ENCODE peak calls at places on chromosomes 2 and 18, in ten cellular contexts. One of them, this sample, is unnamed.

GRCh38 chr2:237798236-237799059 is at the start of gene RBM44:
- DNase-seq in cardiac fibroblast: no peak
- DNase-seq in AG10803: no peak
- DNase-seq in MM.1S: no peak
- DNase-seq in GM23338: peak
- DNase-seq in pancreas: no peak
- DNase-seq in epithelial cell of esophagus: no peak
- DNase-seq in K562: no peak
- DNase-seq in left ventricle myocardium inferior: no peak
- DNase-seq in tibial artery: no peak
- DNase-seq in this sample: no peak

GRCh38 chr2:231326404-231326803 is 69.1 kb upstream of the B3GNT7 start:
- DNase-seq in cardiac fibroblast: no peak
- DNase-seq in AG10803: no peak
- DNase-seq in MM.1S: no peak
- DNase-seq in GM23338: no peak
- DNase-seq in pancreas: no peak
- DNase-seq in epithelial cell of esophagus: no peak
- DNase-seq in K562: no peak
- DNase-seq in left ventricle myocardium inferior: no peak
- DNase-seq in tibial artery: no peak
- DNase-seq in this sample: no peak

GRCh38 chr2:69159988-69160387 is 147.0 kb downstream of the ANTXR1 start:
- DNase-seq in cardiac fibroblast: no peak
- DNase-seq in AG10803: no peak
- DNase-seq in MM.1S: no peak
- DNase-seq in GM23338: peak
- DNase-seq in pancreas: no peak
- DNase-seq in epithelial cell of esophagus: peak
- DNase-seq in K562: no peak
- DNase-seq in left ventricle myocardium inferior: no peak
- DNase-seq in tibial artery: no peak
- DNase-seq in this sample: peak

GRCh38 chr2:64651590-64651989 is 2.1 kb downstream of the SERTAD2 start:
- DNase-seq in cardiac fibroblast: no peak
- DNase-seq in AG10803: no peak
- DNase-seq in MM.1S: no peak
- DNase-seq in GM23338: no peak
- DNase-seq in pancreas: no peak
- DNase-seq in epithelial cell of esophagus: no peak
- DNase-seq in K562: no peak
- DNase-seq in left ventricle myocardium inferior: no peak
- DNase-seq in tibial artery: no peak
- DNase-seq in this sample: no peak

GRCh38 chr2:232957607-232958211 is 55.3 kb downstream of the NGEF start:
- DNase-seq in cardiac fibroblast: no peak
- DNase-seq in AG10803: no peak
- DNase-seq in MM.1S: peak
- DNase-seq in GM23338: no peak
- DNase-seq in pancreas: no peak
- DNase-seq in epithelial cell of esophagus: peak
- DNase-seq in K562: no peak
- DNase-seq in left ventricle myocardium inferior: no peak
- DNase-seq in tibial artery: no peak
- DNase-seq in this sample: peak

GRCh38 chr18:78542204-78542603 is 437.4 kb upstream of the SALL3 start:
- DNase-seq in cardiac fibroblast: peak
- DNase-seq in AG10803: no peak
- DNase-seq in MM.1S: no peak
- DNase-seq in GM23338: no peak
- DNase-seq in pancreas: peak
- DNase-seq in epithelial cell of esophagus: peak
- DNase-seq in K562: no peak
- DNase-seq in left ventricle myocardium inferior: peak
- DNase-seq in tibial artery: peak
- DNase-seq in this sample: peak

GRCh38 chr2:43605851-43606250 is 10.0 kb upstream of the THADA start:
- DNase-seq in cardiac fibroblast: no peak
- DNase-seq in AG10803: no peak
- DNase-seq in MM.1S: no peak
- DNase-seq in GM23338: peak
- DNase-seq in pancreas: no peak
- DNase-seq in epithelial cell of esophagus: no peak
- DNase-seq in K562: no peak
- DNase-seq in left ventricle myocardium inferior: no peak
- DNase-seq in tibial artery: no peak
- DNase-seq in this sample: no peak

GRCh38 chr18:74745658-74746403 is 148.2 kb downstream of the ZNF407 start:
- DNase-seq in cardiac fibroblast: peak
- DNase-seq in AG10803: peak
- DNase-seq in MM.1S: no peak
- DNase-seq in GM23338: no peak
- DNase-seq in pancreas: no peak
- DNase-seq in epithelial cell of esophagus: peak
- DNase-seq in K562: peak
- DNase-seq in left ventricle myocardium inferior: no peak
- DNase-seq in tibial artery: no peak
- DNase-seq in this sample: peak

GRCh38 chr2:147051248-147051647 is 793.6 kb upstream of the ACVR2A start:
- DNase-seq in cardiac fibroblast: peak
- DNase-seq in AG10803: peak
- DNase-seq in MM.1S: no peak
- DNase-seq in GM23338: no peak
- DNase-seq in pancreas: no peak
- DNase-seq in epithelial cell of esophagus: peak
- DNase-seq in K562: no peak
- DNase-seq in left ventricle myocardium inferior: no peak
- DNase-seq in tibial artery: no peak
- DNase-seq in this sample: peak

GRCh38 chr18:70659026-70659726 is 370.3 kb downstream of the SOCS6 start:
- DNase-seq in cardiac fibroblast: peak
- DNase-seq in AG10803: no peak
- DNase-seq in MM.1S: no peak
- DNase-seq in GM23338: no peak
- DNase-seq in pancreas: no peak
- DNase-seq in epithelial cell of esophagus: peak
- DNase-seq in K562: no peak
- DNase-seq in left ventricle myocardium inferior: no peak
- DNase-seq in tibial artery: no peak
- DNase-seq in this sample: no peak

GRCh38 chr18:77551055-77551454 is 301.4 kb downstream of the GALR1 start:
- DNase-seq in cardiac fibroblast: no peak
- DNase-seq in AG10803: no peak
- DNase-seq in MM.1S: no peak
- DNase-seq in GM23338: no peak
- DNase-seq in pancreas: no peak
- DNase-seq in epithelial cell of esophagus: no peak
- DNase-seq in K562: no peak
- DNase-seq in left ventricle myocardium inferior: no peak
- DNase-seq in tibial artery: no peak
- DNase-seq in this sample: no peak

GRCh38 chr2:25927357-25927756 is 49.1 kb upstream of the ASXL2 start:
- DNase-seq in cardiac fibroblast: no peak
- DNase-seq in AG10803: no peak
- DNase-seq in MM.1S: no peak
- DNase-seq in GM23338: no peak
- DNase-seq in pancreas: no peak
- DNase-seq in epithelial cell of esophagus: no peak
- DNase-seq in K562: no peak
- DNase-seq in left ventricle myocardium inferior: no peak
- DNase-seq in tibial artery: no peak
- DNase-seq in this sample: no peak

GRCh38 chr2:172342056-172342455 is 85.3 kb upstream of the ITGA6 start:
- DNase-seq in cardiac fibroblast: no peak
- DNase-seq in AG10803: no peak
- DNase-seq in MM.1S: no peak
- DNase-seq in GM23338: no peak
- DNase-seq in pancreas: no peak
- DNase-seq in epithelial cell of esophagus: no peak
- DNase-seq in K562: no peak
- DNase-seq in left ventricle myocardium inferior: peak
- DNase-seq in tibial artery: no peak
- DNase-seq in this sample: no peak

GRCh38 chr18:72674710-72675109 is 130.6 kb upstream of the CBLN2 start:
- DNase-seq in cardiac fibroblast: no peak
- DNase-seq in AG10803: no peak
- DNase-seq in MM.1S: no peak
- DNase-seq in GM23338: no peak
- DNase-seq in pancreas: no peak
- DNase-seq in epithelial cell of esophagus: no peak
- DNase-seq in K562: no peak
- DNase-seq in left ventricle myocardium inferior: no peak
- DNase-seq in tibial artery: no peak
- DNase-seq in this sample: no peak

GRCh38 chr2:85763831-85764230 is 10.0 kb downstream of the ATOH8 start:
- DNase-seq in cardiac fibroblast: no peak
- DNase-seq in AG10803: no peak
- DNase-seq in MM.1S: no peak
- DNase-seq in GM23338: no peak
- DNase-seq in pancreas: peak
- DNase-seq in epithelial cell of esophagus: no peak
- DNase-seq in K562: no peak
- DNase-seq in left ventricle myocardium inferior: no peak
- DNase-seq in tibial artery: no peak
- DNase-seq in this sample: no peak

DNA sequence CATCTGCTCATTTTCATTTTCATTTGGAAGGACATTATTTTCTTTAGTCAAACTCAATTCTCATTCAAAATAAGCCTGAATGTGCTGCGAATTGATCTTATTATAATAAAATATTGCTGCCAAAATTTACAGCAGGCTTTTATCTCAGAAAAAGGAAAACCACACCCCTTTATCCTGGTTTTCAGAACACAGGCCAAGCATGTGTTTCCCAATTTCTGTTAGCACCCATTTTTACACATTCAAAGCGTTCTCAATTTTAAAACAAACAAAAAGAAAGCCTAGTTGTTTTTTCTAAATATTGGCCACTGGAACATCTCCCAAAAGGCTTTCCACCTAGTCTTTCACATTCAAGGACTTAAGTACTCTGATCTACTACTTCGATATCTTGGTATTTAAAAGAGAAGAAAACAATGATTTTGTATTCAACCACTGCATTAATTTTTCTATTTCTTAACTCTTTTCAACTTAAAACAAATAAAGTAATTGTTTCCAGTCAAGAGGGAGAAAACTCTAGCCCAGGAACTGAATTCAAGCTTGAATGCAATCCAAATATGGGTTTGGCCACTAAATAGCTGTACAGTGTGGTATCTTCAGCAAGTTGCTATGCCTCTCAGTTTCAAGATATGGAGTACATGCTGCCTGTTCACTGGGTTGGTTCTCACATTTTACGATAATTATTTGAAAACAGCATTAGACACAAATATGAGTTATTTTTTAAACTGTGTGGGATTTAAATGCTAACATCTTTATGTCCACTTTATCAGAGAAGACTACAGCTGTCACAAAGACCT is 52.5 kb downstream of the CDH2 start:
- DNase-seq in cardiac fibroblast: peak
- DNase-seq in AG10803: peak
- DNase-seq in MM.1S: no peak
- DNase-seq in GM23338: no peak
- DNase-seq in pancreas: no peak
- DNase-seq in epithelial cell of esophagus: no peak
- DNase-seq in K562: no peak
- DNase-seq in left ventricle myocardium inferior: no peak
- DNase-seq in tibial artery: no peak
- DNase-seq in this sample: no peak
- H3K4me3 ChIP-seq in cardiac fibroblast: no peak
- H3K4me3 ChIP-seq in AG10803: no peak
- H3K4me3 ChIP-seq in MM.1S: no peak
- H3K4me3 ChIP-seq in GM23338: no peak
- H3K4me3 ChIP-seq in pancreas: no peak
- H3K4me3 ChIP-seq in epithelial cell of esophagus: no peak
- H3K4me3 ChIP-seq in K562: no peak
- H3K4me3 ChIP-seq in left ventricle myocardium inferior: peak
- H3K4me3 ChIP-seq in tibial artery: no peak
- H3K4me3 ChIP-seq in this sample: no peak

GRCh38 chr2:100246163-100247145 is 75.8 kb downstream of the LONRF2 start:
- DNase-seq in cardiac fibroblast: peak
- DNase-seq in AG10803: no peak
- DNase-seq in MM.1S: no peak
- DNase-seq in GM23338: peak
- DNase-seq in pancreas: no peak
- DNase-seq in epithelial cell of esophagus: no peak
- DNase-seq in K562: peak
- DNase-seq in left ventricle myocardium inferior: no peak
- DNase-seq in tibial artery: no peak
- DNase-seq in this sample: peak
- TF ChIP-seq CTCF in cardiac fibroblast: peak
- TF ChIP-seq CTCF in AG10803: peak
- TF ChIP-seq CTCF in MM.1S: peak
- TF ChIP-seq CTCF in GM23338: peak
- TF ChIP-seq CTCF in pancreas: peak
- TF ChIP-seq CTCF in epithelial cell of esophagus: peak
- TF ChIP-seq CTCF in K562: peak
- TF ChIP-seq CTCF in left ventricle myocardium inferior: peak
- TF ChIP-seq CTCF in tibial artery: peak
- TF ChIP-seq CTCF in this sample: peak

GRCh38 chr2:150663143-150663542 is 175.7 kb upstream of the RND3 start:
- DNase-seq in cardiac fibroblast: peak
- DNase-seq in AG10803: peak
- DNase-seq in MM.1S: no peak
- DNase-seq in GM23338: no peak
- DNase-seq in pancreas: no peak
- DNase-seq in epithelial cell of esophagus: peak
- DNase-seq in K562: no peak
- DNase-seq in left ventricle myocardium inferior: no peak
- DNase-seq in tibial artery: no peak
- DNase-seq in this sample: peak
- H3K4me3 ChIP-seq in cardiac fibroblast: no peak
- H3K4me3 ChIP-seq in AG10803: no peak
- H3K4me3 ChIP-seq in MM.1S: no peak
- H3K4me3 ChIP-seq in GM23338: no peak
- H3K4me3 ChIP-seq in pancreas: no peak
- H3K4me3 ChIP-seq in epithelial cell of esophagus: no peak
- H3K4me3 ChIP-seq in K562: no peak
- H3K4me3 ChIP-seq in left ventricle myocardium inferior: no peak
- H3K4me3 ChIP-seq in tibial artery: no peak
- H3K4me3 ChIP-seq in this sample: no peak

DNA sequence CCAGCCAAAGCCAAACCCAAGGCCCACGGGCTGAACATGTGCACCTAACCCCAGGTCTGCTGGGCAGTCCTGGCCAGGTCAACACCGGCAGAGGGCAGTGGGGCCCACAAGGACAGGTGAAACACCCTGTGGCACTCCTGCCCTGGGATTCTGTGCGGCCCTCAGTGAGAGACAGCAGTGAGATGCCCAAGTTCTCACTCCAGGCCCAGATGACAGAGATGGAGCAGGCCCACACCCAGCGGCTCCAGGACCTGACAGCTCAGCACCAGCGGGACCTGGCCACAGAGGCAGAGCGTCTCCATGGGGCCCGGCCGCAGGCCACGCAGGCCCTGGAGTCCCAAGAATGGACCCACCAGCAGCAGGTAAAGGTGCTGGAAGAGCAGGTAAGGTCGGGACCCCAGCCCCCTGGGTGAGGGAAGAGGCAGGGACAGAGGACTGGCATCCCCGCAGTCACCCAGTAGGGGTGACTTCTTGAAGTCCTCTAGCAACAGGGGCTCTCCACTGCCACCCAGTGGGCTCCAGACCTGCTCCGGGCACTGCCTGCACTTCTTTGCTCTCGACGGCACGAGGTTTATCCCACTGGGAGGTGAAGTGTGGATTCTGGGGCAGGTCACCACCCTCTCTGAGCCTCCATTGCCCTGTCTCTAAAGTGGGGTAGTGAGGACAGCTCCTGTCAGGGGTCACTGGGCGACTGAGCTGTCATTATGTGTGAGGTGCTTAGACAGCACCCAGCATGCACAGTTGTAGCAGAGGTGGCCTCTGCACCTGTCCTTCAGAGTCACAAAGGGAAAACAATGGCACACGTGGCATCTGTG is 8.8 kb upstream of the SNED1 start:
- DNase-seq in cardiac fibroblast: peak
- DNase-seq in AG10803: peak
- DNase-seq in MM.1S: peak
- DNase-seq in GM23338: peak
- DNase-seq in pancreas: peak
- DNase-seq in epithelial cell of esophagus: peak
- DNase-seq in K562: peak
- DNase-seq in left ventricle myocardium inferior: no peak
- DNase-seq in tibial artery: peak
- DNase-seq in this sample: no peak
- TF ChIP-seq CTCF in cardiac fibroblast: peak
- TF ChIP-seq CTCF in AG10803: peak
- TF ChIP-seq CTCF in MM.1S: peak
- TF ChIP-seq CTCF in GM23338: peak
- TF ChIP-seq CTCF in pancreas: peak
- TF ChIP-seq CTCF in epithelial cell of esophagus: peak
- TF ChIP-seq CTCF in K562: peak
- TF ChIP-seq CTCF in left ventricle myocardium inferior: peak
- TF ChIP-seq CTCF in tibial artery: peak
- TF ChIP-seq CTCF in this sample: peak